ENCODE peak calls at places on chromosomes 5 and 9, in seven cellular contexts. M is A549, Q is EL, N is HTR-8/SVneo, A is hepatocyte, B is neural progenitor cell, I is NCI-H345. S is an unnamed sample.

GRCh38 chr9:135896205-135896604 is 11.1 kb downstream of the CAMSAP1 start:
- DNase-seq in M (no peak), Q (no peak), N (no peak), A (no peak), B (no peak), I (no peak), S (no peak)

GRCh38 chr5:95986937-95987520 is 25.4 kb upstream of the ELL2 start:
- DNase-seq in M (no peak), Q (no peak), N (no peak), A (peak; percentile 86), B (no peak), I (no peak), S (no peak)

GRCh38 chr9:93081081-93081529 is 14.9 kb upstream of the CARD19 start:
- DNase-seq in M (no peak), Q (no peak), N (no peak), A (peak; percentile 7), B (no peak), I (no peak), S (no peak)

GRCh38 chr5:12141496-12141895 is 237.2 kb upstream of the CTNND2 start:
- DNase-seq in M (no peak), Q (no peak), N (no peak), A (no peak), B (no peak), I (no peak), S (no peak)

GRCh38 chr9:33446507-33447403 is 638 bp downstream of the AQP3 start:
- DNase-seq in M (peak; percentile 65), Q (peak; percentile 67), N (peak; percentile 52), A (peak; percentile 82), B (peak; percentile 20), I (no peak), S (no peak)

GRCh38 chr5:172692981-172693380 is 51.9 kb downstream of the NEURL1B start:
- DNase-seq in M (no peak), Q (no peak), N (no peak), A (no peak), B (no peak), I (no peak), S (no peak)

GRCh38 chr5:175347027-175347426 is 97.0 kb downstream of the DRD1 start:
- DNase-seq in M (no peak), Q (peak; percentile 56), N (no peak), A (no peak), B (peak; percentile 75), I (peak; percentile 28), S (no peak)

GRCh38 chr9:21747171-21747570 is 55.3 kb upstream of the MTAP start:
- DNase-seq in M (no peak), Q (peak; percentile 43), N (no peak), A (no peak), B (no peak), I (no peak), S (no peak)

GRCh38 chr5:140142802-140143201 is 17.1 kb downstream of the IGIP start:
- DNase-seq in M (no peak), Q (no peak), N (no peak), A (peak; percentile 39), B (no peak), I (no peak), S (no peak)

GRCh38 chr5:35926389-35927051 is 11.9 kb downstream of the CAPSL start:
- DNase-seq in M (peak; percentile 43), Q (peak; percentile 71), N (peak; percentile 80), A (peak; percentile 80), B (peak; percentile 76), I (peak; percentile 16), S (peak; percentile 23)

GRCh38 chr5:90590-91547 is 1.1 kb upstream of the PLEKHG4B start:
- DNase-seq in M (no peak), Q (peak; percentile 32), N (peak; percentile 62), A (peak; percentile 29), B (no peak), I (peak; percentile 53), S (no peak)

GRCh38 chr5:58459860-58460726 is at the start of gene PLK2:
- DNase-seq in M (peak; percentile 74), Q (peak; percentile 93), N (peak; percentile 79), A (peak; percentile 96), B (peak; percentile 85), I (peak; percentile 87), S (peak; percentile 93)

S was measured in T1000.